ENCODE peak calls at places on chromosome 3, in five cellular contexts. One of them, this sample, is unnamed.

GRCh38 chr3:159953320-159953719 is 35.3 kb upstream of the IL12A start:
- DNase-seq in HepG2: no peak
- DNase-seq in K562: no peak
- DNase-seq in H1: no peak
- DNase-seq in GM12878: no peak
- DNase-seq in this sample: no peak

GRCh38 chr3:193822492-193823220 is 229.6 kb downstream of the OPA1 start:
- DNase-seq in GM12878: no peak
- DNase-seq in HepG2: no peak
- DNase-seq in H1: no peak
- DNase-seq in K562: no peak
- DNase-seq in this sample: no peak

GRCh38 chr3:60954049-60954448 is 297.2 kb downstream of the FHIT start:
- DNase-seq in HepG2: no peak
- DNase-seq in GM12878: no peak
- DNase-seq in H1: no peak
- DNase-seq in K562: no peak
- DNase-seq in this sample: no peak

GRCh38 chr3:115418583-115418982 is 204.7 kb upstream of the GAP43 start:
- DNase-seq in K562: no peak
- DNase-seq in H1: no peak
- DNase-seq in HepG2: no peak
- DNase-seq in GM12878: no peak
- DNase-seq in this sample: no peak

GRCh38 chr3:112676659-112677234 is 35.8 kb upstream of the CCDC80 start:
- DNase-seq in H1: no peak
- DNase-seq in HepG2: peak
- DNase-seq in GM12878: peak
- DNase-seq in K562: peak
- DNase-seq in this sample: no peak

GRCh38 chr3:186002884-186003472 is 65.2 kb upstream of the TRA2B start:
- DNase-seq in H1: peak
- DNase-seq in HepG2: peak
- DNase-seq in K562: peak
- DNase-seq in GM12878: no peak
- DNase-seq in this sample: peak

GRCh38 chr3:160999268-160999667 is 105.9 kb downstream of the B3GALNT1 start:
- DNase-seq in H1: no peak
- DNase-seq in HepG2: no peak
- DNase-seq in K562: no peak
- DNase-seq in GM12878: no peak
- DNase-seq in this sample: no peak

GRCh38 chr3:12706504-12707253 is 42.8 kb upstream of the RAF1 start:
- DNase-seq in H1: peak
- DNase-seq in HepG2: peak
- DNase-seq in GM12878: peak
- DNase-seq in K562: peak
- DNase-seq in this sample: peak

GRCh38 chr3:4730734-4731133 is 237.6 kb downstream of the ITPR1 start:
- DNase-seq in K562: no peak
- DNase-seq in HepG2: no peak
- DNase-seq in GM12878: no peak
- DNase-seq in H1: no peak
- DNase-seq in this sample: no peak

GRCh38 chr3:14033023-14033422 is 91.6 kb downstream of the CHCHD4 start:
- DNase-seq in HepG2: no peak
- DNase-seq in GM12878: no peak
- DNase-seq in K562: no peak
- DNase-seq in H1: no peak
- DNase-seq in this sample: no peak

GRCh38 chr3:124907957-124908356 is 20.8 kb upstream of the ITGB5 start:
- DNase-seq in H1: no peak
- DNase-seq in K562: no peak
- DNase-seq in HepG2: no peak
- DNase-seq in GM12878: no peak
- DNase-seq in this sample: no peak

GRCh38 chr3:141489184-141489583 is 2.4 kb downstream of the RASA2 start:
- DNase-seq in K562: no peak
- DNase-seq in H1: no peak
- DNase-seq in GM12878: no peak
- DNase-seq in HepG2: no peak
- DNase-seq in this sample: no peak

GRCh38 chr3:123412076-123412475 is 36.8 kb downstream of the ADCY5 start:
- DNase-seq in K562: peak
- DNase-seq in GM12878: no peak
- DNase-seq in H1: no peak
- DNase-seq in HepG2: no peak
- DNase-seq in this sample: no peak

GRCh38 chr3:128432301-128432897 is 34.3 kb downstream of the DNAJB8 start:
- DNase-seq in HepG2: no peak
- DNase-seq in GM12878: no peak
- DNase-seq in K562: peak
- DNase-seq in H1: peak
- DNase-seq in this sample: peak
- TF ChIP-seq GABPA in HepG2: no peak
- TF ChIP-seq GABPA in GM12878: no peak
- TF ChIP-seq GABPA in K562: no peak
- TF ChIP-seq GABPA in H1: no peak
- TF ChIP-seq GABPA in this sample: no peak

GRCh38 chr3:121542924-121543323 is 2.9 kb downstream of the POLQ start:
- DNase-seq in HepG2: no peak
- DNase-seq in H1: no peak
- DNase-seq in K562: no peak
- DNase-seq in GM12878: no peak
- DNase-seq in this sample: no peak

GRCh38 chr3:121545564-121546455 is at the start of gene POLQ:
- DNase-seq in HepG2: peak
- DNase-seq in H1: peak
- DNase-seq in K562: peak
- DNase-seq in GM12878: peak
- DNase-seq in this sample: peak

GRCh38 chr3:121545049-121545563 is 682 bp downstream of the POLQ start:
- DNase-seq in GM12878: no peak
- DNase-seq in K562: no peak
- DNase-seq in HepG2: no peak
- DNase-seq in H1: no peak
- DNase-seq in this sample: no peak
- H3K9ac ChIP-seq in GM12878: peak
- H3K9ac ChIP-seq in K562: peak
- H3K9ac ChIP-seq in HepG2: peak
- H3K9ac ChIP-seq in H1: peak
- H3K9ac ChIP-seq in this sample: peak

GRCh38 chr3:18425641-18426403 is 683 bp upstream of the SATB1 start:
- DNase-seq in K562: no peak
- DNase-seq in HepG2: no peak
- DNase-seq in H1: peak
- DNase-seq in GM12878: no peak
- DNase-seq in this sample: peak
- TF ChIP-seq JUND in K562: no peak
- TF ChIP-seq JUND in HepG2: no peak
- TF ChIP-seq JUND in H1: no peak
- TF ChIP-seq JUND in GM12878: no peak
- TF ChIP-seq JUND in this sample: no peak

DNA sequence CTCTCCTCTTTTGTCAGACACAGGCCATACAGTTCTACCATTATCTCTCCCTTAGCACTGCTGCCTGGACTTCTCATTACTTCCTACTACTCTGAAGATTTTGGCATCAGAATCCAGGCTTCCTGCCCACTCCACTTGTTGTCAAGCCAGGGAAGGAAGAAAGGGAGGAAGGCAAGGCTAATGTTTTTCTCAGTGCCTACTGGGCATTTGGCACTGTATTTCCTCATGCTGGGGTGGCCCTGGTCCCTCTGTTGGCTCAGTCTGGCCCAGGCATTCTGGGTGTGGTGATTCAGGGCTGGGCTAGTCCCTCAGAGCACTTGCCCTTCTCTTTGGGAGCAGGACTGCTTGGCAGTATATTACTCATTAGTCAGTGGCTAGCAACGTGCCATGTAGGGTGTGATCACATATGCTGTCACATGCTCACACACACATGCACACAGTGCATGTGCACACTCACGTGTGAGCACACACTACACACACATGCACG is 52.9 kb downstream of the BSN start:
- DNase-seq in HepG2: no peak
- DNase-seq in GM12878: no peak
- DNase-seq in K562: no peak
- DNase-seq in H1: peak
- DNase-seq in this sample: no peak
- TF ChIP-seq GABPA in HepG2: no peak
- TF ChIP-seq GABPA in GM12878: no peak
- TF ChIP-seq GABPA in K562: no peak
- TF ChIP-seq GABPA in H1: no peak
- TF ChIP-seq GABPA in this sample: no peak

DNA sequence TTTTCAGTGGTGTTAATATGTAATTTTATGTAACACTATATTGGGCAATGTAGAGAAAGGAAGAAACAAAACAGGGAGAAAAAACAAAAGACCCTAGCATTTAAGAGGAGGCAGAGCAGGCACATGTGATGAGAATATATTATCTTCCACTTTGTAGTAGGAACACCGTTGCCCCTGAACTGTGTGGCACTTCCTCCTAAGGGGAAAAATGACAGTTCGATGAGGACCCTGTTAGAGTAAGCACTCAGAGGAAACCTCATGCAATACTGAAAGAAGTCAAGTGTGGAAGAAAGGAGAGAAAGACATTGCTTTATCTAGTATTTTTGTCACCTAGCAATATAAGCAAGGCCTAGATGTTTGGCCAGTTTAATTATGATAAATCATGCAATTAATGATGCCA is 32.2 kb downstream of the ARPP21 start:
- DNase-seq in H1: no peak
- DNase-seq in HepG2: no peak
- DNase-seq in K562: no peak
- DNase-seq in GM12878: no peak
- DNase-seq in this sample: no peak
- H3K9ac ChIP-seq in H1: no peak
- H3K9ac ChIP-seq in HepG2: no peak
- H3K9ac ChIP-seq in K562: no peak
- H3K9ac ChIP-seq in GM12878: no peak
- H3K9ac ChIP-seq in this sample: no peak

DNA sequence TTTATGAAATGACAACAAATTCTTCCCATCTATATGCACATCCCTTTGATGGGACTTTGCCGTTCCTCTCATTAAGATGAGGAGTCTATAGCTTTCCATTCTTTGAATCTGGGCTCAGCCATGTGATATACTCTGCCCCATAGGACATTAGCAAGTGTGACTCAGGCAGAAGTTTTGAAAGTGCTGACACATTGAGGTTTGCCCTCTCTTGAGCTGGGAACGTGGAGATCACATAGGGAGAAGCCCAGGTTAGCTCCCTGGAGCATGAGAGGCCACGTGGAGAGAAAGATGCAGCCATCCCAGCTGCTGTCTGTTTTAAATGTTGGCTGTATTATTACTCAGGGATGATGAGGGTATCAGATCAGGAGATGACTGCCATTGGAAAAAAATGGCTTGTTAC is 67.8 kb upstream of the OXTR start:
- DNase-seq in H1: no peak
- DNase-seq in GM12878: no peak
- DNase-seq in K562: no peak
- DNase-seq in HepG2: no peak
- DNase-seq in this sample: no peak
- TF ChIP-seq JUND in H1: no peak
- TF ChIP-seq JUND in GM12878: no peak
- TF ChIP-seq JUND in K562: no peak
- TF ChIP-seq JUND in HepG2: no peak
- TF ChIP-seq JUND in this sample: no peak

GRCh38 chr3:63625161-63625560 is 27.3 kb upstream of the SNTN start:
- DNase-seq in H1: no peak
- DNase-seq in HepG2: no peak
- DNase-seq in K562: no peak
- DNase-seq in GM12878: no peak
- DNase-seq in this sample: no peak
- TF ChIP-seq GABPA in H1: no peak
- TF ChIP-seq GABPA in HepG2: no peak
- TF ChIP-seq GABPA in K562: no peak
- TF ChIP-seq GABPA in GM12878: no peak
- TF ChIP-seq GABPA in this sample: no peak

DNA sequence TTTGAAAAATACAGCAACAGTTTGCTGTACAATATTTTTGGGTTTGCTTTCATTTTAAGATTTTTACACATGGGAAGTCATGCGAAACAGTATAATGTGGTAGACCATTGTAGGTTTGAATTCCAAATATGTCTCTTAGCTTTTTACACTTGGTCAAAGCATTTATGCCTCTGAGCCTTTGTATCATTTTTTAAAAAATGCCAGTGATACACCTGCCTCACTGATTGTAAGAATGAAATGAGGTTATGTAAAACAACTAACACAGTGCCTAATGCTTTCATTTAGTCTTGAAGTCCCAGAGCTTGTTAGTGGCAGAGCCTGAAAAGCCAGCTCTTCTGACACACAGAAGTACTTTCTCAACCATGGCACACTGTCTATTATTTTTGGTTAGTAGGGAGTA is 202.0 kb downstream of the UBE2E2 start:
- DNase-seq in HepG2: no peak
- DNase-seq in H1: no peak
- DNase-seq in GM12878: no peak
- DNase-seq in K562: no peak
- DNase-seq in this sample: no peak
- H3K9ac ChIP-seq in HepG2: no peak
- H3K9ac ChIP-seq in H1: no peak
- H3K9ac ChIP-seq in GM12878: no peak
- H3K9ac ChIP-seq in K562: no peak
- H3K9ac ChIP-seq in this sample: no peak

GRCh38 chr3:51176923-51177322 is 208.2 kb upstream of the MANF start:
- DNase-seq in GM12878: no peak
- DNase-seq in H1: no peak
- DNase-seq in HepG2: no peak
- DNase-seq in K562: no peak
- DNase-seq in this sample: no peak

DNA sequence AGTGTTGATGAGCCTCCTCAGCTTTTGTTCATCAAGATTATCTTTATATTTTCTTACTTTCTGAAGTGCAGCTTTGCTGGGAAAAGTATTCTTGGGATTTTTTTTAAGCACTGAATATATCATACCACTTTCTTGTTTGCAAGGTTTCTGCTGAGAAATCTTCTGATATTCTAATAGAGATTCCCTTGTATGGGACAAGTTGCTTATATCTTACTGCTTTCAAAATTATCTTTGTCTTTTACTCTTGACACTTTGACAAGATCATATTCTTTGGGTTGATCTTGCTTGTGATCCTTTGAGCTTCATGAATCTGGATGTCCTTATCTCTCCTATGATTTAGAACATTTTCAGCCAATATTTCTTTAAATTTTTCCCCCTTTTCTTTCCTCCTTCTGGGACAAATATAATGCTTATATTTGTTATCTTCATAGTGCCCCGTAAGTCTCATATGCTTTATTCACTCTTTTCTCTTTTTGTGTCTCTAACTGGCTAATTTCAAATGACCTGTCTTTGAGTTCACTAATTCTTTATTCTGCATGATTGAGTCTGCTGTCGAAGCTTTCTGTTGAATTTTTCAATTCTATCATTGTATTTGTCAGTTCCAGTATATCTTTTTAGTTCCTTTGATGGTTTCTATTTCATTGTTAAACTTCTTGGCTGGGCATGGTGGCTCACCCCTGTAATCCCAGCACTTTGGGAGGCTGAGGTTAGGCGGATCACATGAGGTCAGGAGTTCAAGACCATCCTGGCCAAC is 211.4 kb upstream of the MANF start:
- DNase-seq in HepG2: no peak
- DNase-seq in GM12878: no peak
- DNase-seq in K562: no peak
- DNase-seq in H1: no peak
- DNase-seq in this sample: no peak
- TF ChIP-seq JUND in HepG2: no peak
- TF ChIP-seq JUND in GM12878: no peak
- TF ChIP-seq JUND in K562: no peak
- TF ChIP-seq JUND in H1: no peak
- TF ChIP-seq JUND in this sample: no peak

This sample was measured in SK-N-SH.